ENCODE peak calls at places on chromosomes 1 and 21, in six cellular contexts. One of them, this sample, is unnamed.
A peak's percentile ranks its signal among the peaks of the same experiment; 100 is the strongest.

GRCh38 chr21:38645282-38645681 is 147.0 kb upstream of the ERG start:
- DNase-seq in ovary: no peak
- DNase-seq in tibial artery: no peak
- DNase-seq in CD4-positive, alpha-beta T cell: no peak
- DNase-seq in WERI-Rb-1: no peak
- DNase-seq in suprapubic skin: no peak
- DNase-seq in this sample: no peak

GRCh38 chr1:161439280-161440232 is 65.7 kb upstream of the FCGR2A start:
- DNase-seq in ovary: no peak
- DNase-seq in tibial artery: no peak
- DNase-seq in CD4-positive, alpha-beta T cell: no peak
- DNase-seq in WERI-Rb-1: peak; percentile 82
- DNase-seq in suprapubic skin: peak; percentile 56
- DNase-seq in this sample: no peak

GRCh38 chr1:117339866-117340357 is 27.3 kb upstream of the MAN1A2 start:
- DNase-seq in ovary: no peak
- DNase-seq in tibial artery: no peak
- DNase-seq in CD4-positive, alpha-beta T cell: no peak
- DNase-seq in WERI-Rb-1: peak; percentile 44
- DNase-seq in suprapubic skin: no peak
- DNase-seq in this sample: no peak

GRCh38 chr1:1302951-1303509 is 4.7 kb downstream of the ACAP3 start:
- DNase-seq in ovary: no peak
- DNase-seq in tibial artery: no peak
- DNase-seq in CD4-positive, alpha-beta T cell: no peak
- DNase-seq in WERI-Rb-1: peak; percentile 92
- DNase-seq in suprapubic skin: no peak
- DNase-seq in this sample: no peak

GRCh38 chr1:70840260-70840953 is 207.2 kb downstream of the PTGER3 start:
- DNase-seq in ovary: no peak
- DNase-seq in tibial artery: no peak
- DNase-seq in CD4-positive, alpha-beta T cell: no peak
- DNase-seq in WERI-Rb-1: no peak
- DNase-seq in suprapubic skin: no peak
- DNase-seq in this sample: no peak

GRCh38 chr1:207103892-207104373 is at the start of gene C4BPA:
- DNase-seq in ovary: no peak
- DNase-seq in tibial artery: no peak
- DNase-seq in CD4-positive, alpha-beta T cell: no peak
- DNase-seq in WERI-Rb-1: no peak
- DNase-seq in suprapubic skin: no peak
- DNase-seq in this sample: no peak

GRCh38 chr1:164703415-164703814 is 144.4 kb downstream of the PBX1 start:
- DNase-seq in ovary: no peak
- DNase-seq in tibial artery: no peak
- DNase-seq in CD4-positive, alpha-beta T cell: no peak
- DNase-seq in WERI-Rb-1: no peak
- DNase-seq in suprapubic skin: no peak
- DNase-seq in this sample: no peak

GRCh38 chr21:41894922-41895557 is 15.9 kb upstream of the PRDM15 start:
- DNase-seq in ovary: no peak
- DNase-seq in tibial artery: no peak
- DNase-seq in CD4-positive, alpha-beta T cell: no peak
- DNase-seq in WERI-Rb-1: no peak
- DNase-seq in suprapubic skin: no peak
- DNase-seq in this sample: no peak

GRCh38 chr1:239997515-239998311 is 94.0 kb upstream of the FMN2 start:
- DNase-seq in ovary: no peak
- DNase-seq in tibial artery: no peak
- DNase-seq in CD4-positive, alpha-beta T cell: no peak
- DNase-seq in WERI-Rb-1: peak; percentile 86
- DNase-seq in suprapubic skin: no peak
- DNase-seq in this sample: no peak

GRCh38 chr1:41773144-41773571 is 145.6 kb downstream of the HIVEP3 start:
- DNase-seq in ovary: no peak
- DNase-seq in tibial artery: no peak
- DNase-seq in CD4-positive, alpha-beta T cell: no peak
- DNase-seq in WERI-Rb-1: no peak
- DNase-seq in suprapubic skin: peak; percentile 85
- DNase-seq in this sample: no peak

GRCh38 chr1:170182442-170182841 is 36.7 kb downstream of the NTMT2 start:
- DNase-seq in ovary: no peak
- DNase-seq in tibial artery: no peak
- DNase-seq in CD4-positive, alpha-beta T cell: no peak
- DNase-seq in WERI-Rb-1: no peak
- DNase-seq in suprapubic skin: no peak
- DNase-seq in this sample: no peak

GRCh38 chr21:43923391-43923790 is 58.4 kb downstream of the AGPAT3 start:
- DNase-seq in ovary: no peak
- DNase-seq in tibial artery: no peak
- DNase-seq in CD4-positive, alpha-beta T cell: no peak
- DNase-seq in WERI-Rb-1: no peak
- DNase-seq in suprapubic skin: no peak
- DNase-seq in this sample: no peak

GRCh38 chr1:206655471-206655882 is 20.1 kb downstream of the DYRK3 start:
- DNase-seq in ovary: no peak
- DNase-seq in tibial artery: no peak
- DNase-seq in CD4-positive, alpha-beta T cell: no peak
- DNase-seq in WERI-Rb-1: no peak
- DNase-seq in suprapubic skin: no peak
- DNase-seq in this sample: no peak

GRCh38 chr1:161427733-161428516 is 60.2 kb upstream of the CFAP126 start:
- DNase-seq in ovary: no peak
- DNase-seq in tibial artery: no peak
- DNase-seq in CD4-positive, alpha-beta T cell: no peak
- DNase-seq in WERI-Rb-1: no peak
- DNase-seq in suprapubic skin: no peak
- DNase-seq in this sample: no peak

GRCh38 chr1:112701227-112702066 is 5.5 kb downstream of the RHOC start:
- DNase-seq in ovary: peak; percentile 37
- DNase-seq in tibial artery: no peak
- DNase-seq in CD4-positive, alpha-beta T cell: no peak
- DNase-seq in WERI-Rb-1: no peak
- DNase-seq in suprapubic skin: no peak
- DNase-seq in this sample: no peak

GRCh38 chr1:103333141-103333540 is 192.4 kb upstream of the RNPC3 start:
- DNase-seq in ovary: no peak
- DNase-seq in tibial artery: no peak
- DNase-seq in CD4-positive, alpha-beta T cell: no peak
- DNase-seq in WERI-Rb-1: no peak
- DNase-seq in suprapubic skin: no peak
- DNase-seq in this sample: no peak

GRCh38 chr1:227622739-227623475 is 59.6 kb downstream of the ZNF678 start:
- DNase-seq in ovary: no peak
- DNase-seq in tibial artery: no peak
- DNase-seq in CD4-positive, alpha-beta T cell: no peak
- DNase-seq in WERI-Rb-1: no peak
- DNase-seq in suprapubic skin: no peak
- DNase-seq in this sample: no peak
- H3K9me3 ChIP-seq in ovary: no peaks in the 10 kb centered on the region
- H3K9me3 ChIP-seq in tibial artery: peaks cover 40% of the 10 kb centered on the region
- H3K9me3 ChIP-seq in CD4-positive, alpha-beta T cell: peaks cover 78% of the 10 kb centered on the region
- H3K9me3 ChIP-seq in WERI-Rb-1: no peaks in the 10 kb centered on the region
- H3K9me3 ChIP-seq in suprapubic skin: peaks cover 30% of the 10 kb centered on the region
- H3K9me3 ChIP-seq in this sample: peaks cover 13% of the 10 kb centered on the region

DNA sequence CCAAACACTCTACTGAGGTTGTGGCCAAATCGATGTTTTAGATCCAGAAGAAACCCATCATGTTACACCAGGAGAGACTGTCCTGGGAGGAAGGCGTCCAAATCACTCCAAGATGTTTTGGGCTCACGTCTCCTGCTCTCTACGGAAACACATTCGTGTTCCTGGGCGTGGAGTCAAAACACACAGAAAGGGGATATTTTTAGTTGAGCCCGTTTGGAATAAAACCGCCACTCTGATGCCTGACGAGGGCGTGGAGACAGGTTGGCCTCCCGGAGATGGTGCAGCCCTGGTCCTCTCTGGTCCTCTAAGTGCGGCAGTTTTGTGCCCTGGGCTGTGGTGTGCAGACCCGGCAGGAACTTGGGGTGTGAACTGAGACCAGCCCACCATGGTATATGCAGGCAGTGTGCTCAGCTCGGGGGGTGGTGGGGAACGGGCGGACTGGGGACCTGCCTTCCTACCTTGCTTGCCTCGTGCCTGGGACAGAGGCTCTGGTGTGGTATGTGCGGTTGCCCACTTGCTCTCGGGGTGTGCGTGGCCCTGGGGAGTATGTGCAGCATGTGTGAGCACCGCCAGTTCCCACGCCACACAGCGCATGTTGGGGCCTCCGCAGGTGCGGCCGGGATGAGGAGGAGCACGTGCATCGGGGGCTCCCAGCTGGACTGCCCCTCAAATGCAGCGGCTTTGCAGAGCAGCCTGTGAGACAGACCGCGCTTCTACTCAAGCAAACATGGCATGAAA is 93.1 kb upstream of the ACTRT2 start:
- DNase-seq in ovary: no peak
- DNase-seq in tibial artery: peak; percentile 88
- DNase-seq in CD4-positive, alpha-beta T cell: no peak
- DNase-seq in WERI-Rb-1: no peak
- DNase-seq in suprapubic skin: no peak
- DNase-seq in this sample: no peak
- H3K9me3 ChIP-seq in ovary: no peaks in the 10 kb centered on the region
- H3K9me3 ChIP-seq in tibial artery: peaks cover 13% of the 10 kb centered on the region
- H3K9me3 ChIP-seq in CD4-positive, alpha-beta T cell: no peaks in the 10 kb centered on the region
- H3K9me3 ChIP-seq in WERI-Rb-1: no peaks in the 10 kb centered on the region
- H3K9me3 ChIP-seq in suprapubic skin: no peaks in the 10 kb centered on the region
- H3K9me3 ChIP-seq in this sample: no peaks in the 10 kb centered on the region

GRCh38 chr1:208445710-208446702 is 201.8 kb upstream of the PLXNA2 start:
- DNase-seq in ovary: no peak
- DNase-seq in tibial artery: no peak
- DNase-seq in CD4-positive, alpha-beta T cell: no peak
- DNase-seq in WERI-Rb-1: peak; percentile 19
- DNase-seq in suprapubic skin: no peak
- DNase-seq in this sample: no peak
- H3K9me3 ChIP-seq in ovary: no peaks in the 10 kb centered on the region
- H3K9me3 ChIP-seq in tibial artery: peaks cover 1% of the 10 kb centered on the region
- H3K9me3 ChIP-seq in CD4-positive, alpha-beta T cell: peaks cover 5% of the 10 kb centered on the region
- H3K9me3 ChIP-seq in WERI-Rb-1: peaks cover 8% of the 10 kb centered on the region
- H3K9me3 ChIP-seq in suprapubic skin: peaks cover 4% of the 10 kb centered on the region
- H3K9me3 ChIP-seq in this sample: no peaks in the 10 kb centered on the region

GRCh38 chr1:2913091-2913490 is 108.2 kb upstream of the ACTRT2 start:
- DNase-seq in ovary: no peak
- DNase-seq in tibial artery: no peak
- DNase-seq in CD4-positive, alpha-beta T cell: no peak
- DNase-seq in WERI-Rb-1: peak; percentile 28
- DNase-seq in suprapubic skin: no peak
- DNase-seq in this sample: no peak
- H3K9me3 ChIP-seq in ovary: no peaks in the 10 kb centered on the region
- H3K9me3 ChIP-seq in tibial artery: no peaks in the 10 kb centered on the region
- H3K9me3 ChIP-seq in CD4-positive, alpha-beta T cell: no peaks in the 10 kb centered on the region
- H3K9me3 ChIP-seq in WERI-Rb-1: no peaks in the 10 kb centered on the region
- H3K9me3 ChIP-seq in suprapubic skin: no peaks in the 10 kb centered on the region
- H3K9me3 ChIP-seq in this sample: no peaks in the 10 kb centered on the region

GRCh38 chr1:247165674-247166073 is 6.1 kb downstream of the ZNF124 start:
- DNase-seq in ovary: no peak
- DNase-seq in tibial artery: no peak
- DNase-seq in CD4-positive, alpha-beta T cell: no peak
- DNase-seq in WERI-Rb-1: no peak
- DNase-seq in suprapubic skin: no peak
- DNase-seq in this sample: no peak

DNA sequence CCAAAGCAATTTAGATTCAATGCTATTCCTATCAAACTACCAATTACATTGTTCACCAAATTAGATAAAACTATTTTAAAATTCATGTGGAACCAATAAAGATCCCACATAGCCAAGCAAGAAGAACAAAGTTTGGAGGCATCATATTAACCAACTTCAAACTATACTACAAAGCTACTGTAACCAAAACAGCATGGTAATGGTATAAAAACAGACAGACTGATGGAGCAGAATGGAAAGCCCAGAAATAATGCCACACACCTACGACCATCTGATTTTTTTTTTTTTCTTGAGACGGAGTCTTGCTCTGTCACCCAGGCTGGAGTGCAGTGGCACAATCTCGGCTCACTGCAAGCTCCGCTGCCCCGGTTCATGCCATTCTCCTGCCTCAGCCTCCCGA is 7.1 kb downstream of the ZNF124 start:
- DNase-seq in ovary: no peak
- DNase-seq in tibial artery: no peak
- DNase-seq in CD4-positive, alpha-beta T cell: no peak
- DNase-seq in WERI-Rb-1: no peak
- DNase-seq in suprapubic skin: no peak
- DNase-seq in this sample: no peak
- H3K9me3 ChIP-seq in ovary: no peaks in the 10 kb centered on the region
- H3K9me3 ChIP-seq in tibial artery: peaks cover 69% of the 10 kb centered on the region
- H3K9me3 ChIP-seq in CD4-positive, alpha-beta T cell: peaks cover 77% of the 10 kb centered on the region
- H3K9me3 ChIP-seq in WERI-Rb-1: peaks cover 18% of the 10 kb centered on the region
- H3K9me3 ChIP-seq in suprapubic skin: peaks cover 57% of the 10 kb centered on the region
- H3K9me3 ChIP-seq in this sample: peaks cover 18% of the 10 kb centered on the region

GRCh38 chr1:191368891-191369654 is 789.2 kb upstream of the RGS18 start:
- DNase-seq in ovary: no peak
- DNase-seq in tibial artery: no peak
- DNase-seq in CD4-positive, alpha-beta T cell: no peak
- DNase-seq in WERI-Rb-1: no peak
- DNase-seq in suprapubic skin: no peak
- DNase-seq in this sample: no peak

GRCh38 chr1:191371626-191372025 is 786.6 kb upstream of the RGS18 start:
- DNase-seq in ovary: no peak
- DNase-seq in tibial artery: no peak
- DNase-seq in CD4-positive, alpha-beta T cell: no peak
- DNase-seq in WERI-Rb-1: no peak
- DNase-seq in suprapubic skin: no peak
- DNase-seq in this sample: no peak
- H3K9me3 ChIP-seq in ovary: no peaks in the 10 kb centered on the region
- H3K9me3 ChIP-seq in tibial artery: no peaks in the 10 kb centered on the region
- H3K9me3 ChIP-seq in CD4-positive, alpha-beta T cell: peaks cover 6% of the 10 kb centered on the region
- H3K9me3 ChIP-seq in WERI-Rb-1: no peaks in the 10 kb centered on the region
- H3K9me3 ChIP-seq in suprapubic skin: no peaks in the 10 kb centered on the region
- H3K9me3 ChIP-seq in this sample: no peaks in the 10 kb centered on the region

GRCh38 chr1:247060771-247061170 is 17.8 kb downstream of the ZNF670 start:
- DNase-seq in ovary: no peak
- DNase-seq in tibial artery: no peak
- DNase-seq in CD4-positive, alpha-beta T cell: no peak
- DNase-seq in WERI-Rb-1: no peak
- DNase-seq in suprapubic skin: no peak
- DNase-seq in this sample: no peak

GRCh38 chr1:247054992-247055415 is 23.6 kb downstream of the ZNF670 start:
- DNase-seq in ovary: no peak
- DNase-seq in tibial artery: no peak
- DNase-seq in CD4-positive, alpha-beta T cell: no peak
- DNase-seq in WERI-Rb-1: no peak
- DNase-seq in suprapubic skin: no peak
- DNase-seq in this sample: no peak

DNA sequence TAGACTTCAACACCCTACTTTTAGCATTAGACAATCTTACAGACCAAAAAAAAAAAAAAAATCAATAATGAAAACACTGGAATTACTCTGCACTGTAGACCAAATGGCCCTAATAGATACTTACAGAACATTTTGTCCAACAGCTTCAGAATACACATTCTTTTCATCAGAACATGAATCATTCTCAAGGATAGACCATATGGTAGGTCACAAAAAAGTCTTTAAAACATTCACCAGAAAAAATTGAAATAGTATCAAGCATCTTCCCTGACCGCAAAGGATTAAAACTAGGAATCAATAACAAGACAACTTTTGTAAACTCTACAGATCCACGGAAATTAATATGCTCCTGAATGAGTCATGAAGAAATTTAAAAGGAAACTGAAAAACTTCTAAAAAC is 22.5 kb downstream of the ZNF670 start:
- DNase-seq in ovary: no peak
- DNase-seq in tibial artery: no peak
- DNase-seq in CD4-positive, alpha-beta T cell: no peak
- DNase-seq in WERI-Rb-1: no peak
- DNase-seq in suprapubic skin: no peak
- DNase-seq in this sample: no peak
- H3K9me3 ChIP-seq in ovary: peaks cover 6% of the 10 kb centered on the region
- H3K9me3 ChIP-seq in tibial artery: peaks cover 21% of the 10 kb centered on the region
- H3K9me3 ChIP-seq in CD4-positive, alpha-beta T cell: peaks cover 61% of the 10 kb centered on the region
- H3K9me3 ChIP-seq in WERI-Rb-1: peaks cover 33% of the 10 kb centered on the region
- H3K9me3 ChIP-seq in suprapubic skin: peaks cover 25% of the 10 kb centered on the region
- H3K9me3 ChIP-seq in this sample: peaks cover 12% of the 10 kb centered on the region

This sample was measured in T-helper 17 cell.